ENCODE peak calls at places on chromosomes 12 and 14, in seven cellular contexts. G is heart left ventricle, Y is prostate gland, X is fibroblast of mammary gland, K is spleen, E is dorsolateral prefrontal cortex, M is mucosa of descending colon. S is an unnamed sample.
A peak's percentile ranks its signal among the peaks of the same experiment; 100 is the strongest.

GRCh38 chr12:96093543-96094196 is 58.3 kb upstream of the LTA4H start:
- DNase-seq in G (no peak), Y (no peak), X (no peak), K (no peak), E (no peak), M (no peak), S (no peak)

GRCh38 chr14:91750634-91751198 is 18.8 kb upstream of the CATSPERB start:
- DNase-seq in G (no peak), Y (no peak), X (no peak), K (no peak), E (no peak), M (no peak), S (no peak)

GRCh38 chr14:35558680-35559079 is 24.7 kb downstream of the INSM2 start:
- DNase-seq in G (no peak), Y (no peak), X (no peak), K (no peak), E (no peak), M (no peak), S (no peak)

GRCh38 chr12:56724660-56724988 is 475 bp downstream of the NACA start:
- DNase-seq in G (no peak), Y (peak; percentile 16), X (no peak), K (no peak), E (no peak), M (no peak), S (no peak)

GRCh38 chr12:112179936-112180335 is 54.6 kb downstream of the TRAFD1 start:
- DNase-seq in G (no peak), Y (no peak), X (no peak), K (peak; percentile 30), E (no peak), M (no peak), S (no peak)

GRCh38 chr14:92510972-92511371 is 2.6 kb upstream of the RIN3 start:
- DNase-seq in G (no peak), Y (no peak), X (no peak), K (peak; percentile 43), E (no peak), M (no peak), S (peak; percentile 19)

GRCh38 chr14:28596336-28596735 is 170.3 kb upstream of the FOXG1 start:
- DNase-seq in G (no peak), Y (no peak), X (peak; percentile 66), K (no peak), E (no peak), M (no peak), S (no peak)

GRCh38 chr14:90660865-90661570 is 155.2 kb downstream of the TTC7B start:
- DNase-seq in G (peak; percentile 52), Y (no peak), X (no peak), K (no peak), E (no peak), M (peak; percentile 87), S (no peak)

GRCh38 chr12:131885543-131886057 is 8.8 kb upstream of the ULK1 start:
- DNase-seq in G (no peak), Y (no peak), X (no peak), K (no peak), E (no peak), M (no peak), S (no peak)

GRCh38 chr14:81435578-81436295 is 35.6 kb upstream of the STON2 start:
- DNase-seq in G (peak; percentile 44), Y (no peak), X (no peak), K (peak; percentile 85), E (peak; percentile 39), M (peak; percentile 61), S (peak; percentile 40)

GRCh38 chr12:138898-139534 is 72.4 kb downstream of the IQSEC3 start:
- DNase-seq in G (peak; percentile 56), Y (no peak), X (peak; percentile 23), K (no peak), E (no peak), M (no peak), S (no peak)

GRCh38 chr12:76919388-76920181 is 40.8 kb upstream of the CSRP2 start:
- DNase-seq in G (no peak), Y (no peak), X (no peak), K (no peak), E (no peak), M (no peak), S (no peak)

GRCh38 chr12:132812631-132813305 is 15.9 kb downstream of the GOLGA3 start:
- DNase-seq in G (no peak), Y (no peak), X (peak; percentile 58), K (no peak), E (no peak), M (no peak), S (no peak)

GRCh38 chr12:132216354-132216987 is 72.2 kb downstream of the NOC4L start:
- DNase-seq in G (no peak), Y (no peak), X (no peak), K (no peak), E (no peak), M (no peak), S (no peak)

GRCh38 chr14:54182419-54183040 is 214.3 kb upstream of the CDKN3 start:
- DNase-seq in G (no peak), Y (no peak), X (peak; percentile 82), K (no peak), E (no peak), M (no peak), S (no peak)

GRCh38 chr14:32552766-32553165 is 223.7 kb downstream of the AKAP6 start:
- DNase-seq in G (no peak), Y (no peak), X (no peak), K (no peak), E (no peak), M (no peak), S (no peak)

GRCh38 chr12:69438539-69438938 is 31.6 kb upstream of the FRS2 start:
- DNase-seq in G (no peak), Y (no peak), X (no peak), K (no peak), E (no peak), M (no peak), S (no peak)

GRCh38 chr12:3313655-3314305 is 177.2 kb upstream of the PRMT8 start:
- DNase-seq in G (no peak), Y (no peak), X (peak; percentile 20), K (no peak), E (no peak), M (no peak), S (peak; percentile 19)

GRCh38 chr12:50568338-50569155 is 63.8 kb downstream of the DIP2B start:
- DNase-seq in G (no peak), Y (no peak), X (peak; percentile 11), K (no peak), E (no peak), M (no peak), S (no peak)

GRCh38 chr14:35964736-35965135 is 138.6 kb downstream of the BRMS1L start:
- DNase-seq in G (no peak), Y (no peak), X (no peak), K (no peak), E (no peak), M (no peak), S (no peak)

GRCh38 chr12:59185291-59185690 is 265.0 kb upstream of the LRIG3 start:
- DNase-seq in G (no peak), Y (no peak), X (no peak), K (no peak), E (no peak), M (no peak), S (no peak)

GRCh38 chr14:63493246-63493645 is 49.9 kb downstream of the PPP2R5E start:
- DNase-seq in G (no peak), Y (no peak), X (peak; percentile 32), K (no peak), E (no peak), M (no peak), S (no peak)

GRCh38 chr14:84375235-84375634 is 1154.7 kb upstream of the FLRT2 start:
- DNase-seq in G (no peak), Y (no peak), X (peak; percentile 3), K (no peak), E (no peak), M (no peak), S (no peak)

GRCh38 chr12:10721654-10722501 is 1.2 kb downstream of the YBX3 start:
- DNase-seq in G (peak; percentile 96), Y (peak; percentile 96), X (peak; percentile 99), K (peak; percentile 85), E (peak; percentile 77), M (peak; percentile 87), S (peak; percentile 93)

GRCh38 chr12:120399531-120399930 is 30.6 kb upstream of the MSI1 start:
- DNase-seq in G (no peak), Y (no peak), X (peak; percentile 54), K (no peak), E (no peak), M (no peak), S (no peak)

GRCh38 chr12:18217981-18218380 is 43.3 kb upstream of the PIK3C2G start:
- DNase-seq in G (no peak), Y (no peak), X (peak; percentile 56), K (no peak), E (no peak), M (no peak), S (no peak)

GRCh38 chr14:94451091-94451751 is 1.4 kb downstream of the SERPINA11 start:
- DNase-seq in G (no peak), Y (no peak), X (no peak), K (no peak), E (no peak), M (no peak), S (no peak)

DNA sequence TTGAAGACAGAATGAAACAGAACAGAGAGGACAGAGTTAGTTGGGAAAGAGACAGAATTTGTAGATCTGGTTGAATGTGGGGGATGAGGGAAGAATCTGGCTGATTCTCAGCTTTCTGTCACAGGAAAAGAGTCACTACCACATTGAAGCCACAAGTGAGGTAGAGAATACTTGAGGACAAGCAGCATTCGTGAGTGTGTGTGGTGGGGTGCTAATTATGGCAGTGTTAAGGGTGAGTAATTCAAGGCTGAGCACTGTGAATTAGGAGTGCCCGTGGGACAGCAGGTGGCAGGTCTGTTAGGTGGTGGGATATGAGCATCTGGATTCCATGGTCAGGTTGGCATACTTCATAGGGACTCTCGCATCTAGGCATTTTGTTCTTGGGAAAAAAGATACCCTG is 347.4 kb upstream of the PRICKLE1 start:
- DNase-seq in G (no peak), Y (no peak), X (peak; percentile 45), K (no peak), E (no peak), M (no peak), S (no peak)
- TF ChIP-seq CTCF in G (no peak), Y (no peak), X (no peak), K (no peak), E (no peak), M (no peak), S (no peak)

GRCh38 chr14:45990252-45990651 is 661.3 kb downstream of the RPL10L start:
- DNase-seq in G (no peak), Y (no peak), X (no peak), K (no peak), E (no peak), M (no peak), S (no peak)
- TF ChIP-seq CTCF in G (no peak), Y (no peak), X (peak; percentile 36), K (peak; percentile 10), E (no peak), M (no peak), S (peak; percentile 65)

GRCh38 chr14:24411468-24412454 is 13.0 kb downstream of the NYNRIN start:
- DNase-seq in G (no peak), Y (no peak), X (peak; percentile 68), K (no peak), E (no peak), M (no peak), S (peak; percentile 27)
- TF ChIP-seq CTCF in G (peak; percentile 50), Y (peak; percentile 24), X (peak; percentile 78), K (peak; percentile 66), E (peak; percentile 55), M (peak; percentile 22), S (peak; percentile 72)

DNA sequence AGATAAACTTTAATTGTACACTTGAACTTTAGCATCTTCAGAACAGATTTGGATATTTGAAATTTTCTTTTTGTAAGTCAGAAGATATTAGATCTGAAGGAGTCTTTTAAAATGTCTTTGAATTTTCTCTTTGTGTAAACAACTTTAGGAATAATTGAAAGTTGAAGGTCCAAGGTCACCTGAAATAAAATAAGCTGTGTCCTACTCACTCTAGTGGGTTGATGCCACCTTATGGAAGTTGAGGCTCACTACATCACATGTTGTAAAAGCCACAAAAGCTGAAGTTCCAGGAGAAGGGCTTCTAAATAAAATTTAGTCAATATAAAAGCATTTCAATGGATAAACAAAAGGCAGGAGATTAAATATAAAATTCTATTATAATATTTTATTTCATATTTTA is 122.0 kb upstream of the ATXN7L3B start:
- DNase-seq in G (no peak), Y (no peak), X (peak; percentile 21), K (no peak), E (no peak), M (no peak), S (no peak)
- TF ChIP-seq CTCF in G (no peak), Y (no peak), X (peak; percentile 62), K (no peak), E (peak; percentile 75), M (no peak), S (peak; percentile 62)

S was measured in PC-9.